ENCODE peak calls at places on chromosomes 4 and X, in eight cellular contexts. One of them, this sample, is unnamed.

GRCh38 chr4:117831060-117831683 is 203.1 kb upstream of the NDST3 start:
- DNase-seq in neuronal stem cell: no peak
- DNase-seq in GM23248: no peak
- DNase-seq in left ventricle myocardium inferior: no peak
- DNase-seq in breast epithelium: no peak
- DNase-seq in uterus: no peak
- DNase-seq in CD8-positive, alpha-beta T cell: no peak
- DNase-seq in mesendoderm: no peak
- DNase-seq in this sample: no peak

GRCh38 chrX:47518105-47518504 is 35.1 kb upstream of the ZNF41 start:
- DNase-seq in breast epithelium: no peak
- DNase-seq in GM23248: no peak
- DNase-seq in neuronal stem cell: no peak
- DNase-seq in left ventricle myocardium inferior: no peak
- DNase-seq in mesendoderm: peak
- DNase-seq in uterus: no peak
- DNase-seq in CD8-positive, alpha-beta T cell: no peak
- DNase-seq in this sample: no peak

GRCh38 chr4:114043116-114043515 is 63.7 kb upstream of the ARSJ start:
- DNase-seq in uterus: no peak
- DNase-seq in breast epithelium: no peak
- DNase-seq in neuronal stem cell: no peak
- DNase-seq in left ventricle myocardium inferior: no peak
- DNase-seq in CD8-positive, alpha-beta T cell: no peak
- DNase-seq in mesendoderm: no peak
- DNase-seq in GM23248: no peak
- DNase-seq in this sample: no peak

GRCh38 chrX:69155786-69156520 is 9.3 kb downstream of the PJA1 start:
- DNase-seq in CD8-positive, alpha-beta T cell: no peak
- DNase-seq in mesendoderm: no peak
- DNase-seq in GM23248: no peak
- DNase-seq in left ventricle myocardium inferior: no peak
- DNase-seq in breast epithelium: no peak
- DNase-seq in neuronal stem cell: no peak
- DNase-seq in uterus: no peak
- DNase-seq in this sample: no peak

GRCh38 chr4:11954093-11954492 is 525.4 kb upstream of the HS3ST1 start:
- DNase-seq in breast epithelium: no peak
- DNase-seq in uterus: no peak
- DNase-seq in neuronal stem cell: peak
- DNase-seq in left ventricle myocardium inferior: no peak
- DNase-seq in GM23248: peak
- DNase-seq in mesendoderm: peak
- DNase-seq in CD8-positive, alpha-beta T cell: no peak
- DNase-seq in this sample: no peak

GRCh38 chr4:13344216-13344615 is 139.9 kb downstream of the RAB28 start:
- DNase-seq in breast epithelium: no peak
- DNase-seq in CD8-positive, alpha-beta T cell: no peak
- DNase-seq in mesendoderm: no peak
- DNase-seq in left ventricle myocardium inferior: no peak
- DNase-seq in uterus: no peak
- DNase-seq in neuronal stem cell: no peak
- DNase-seq in GM23248: no peak
- DNase-seq in this sample: no peak

GRCh38 chrX:78652971-78653822 is 5.9 kb downstream of the RTL3 start:
- DNase-seq in uterus: no peak
- DNase-seq in GM23248: peak
- DNase-seq in neuronal stem cell: no peak
- DNase-seq in mesendoderm: peak
- DNase-seq in CD8-positive, alpha-beta T cell: no peak
- DNase-seq in breast epithelium: no peak
- DNase-seq in left ventricle myocardium inferior: no peak
- DNase-seq in this sample: no peak

GRCh38 chrX:150575415-150575814 is 7.0 kb downstream of the MTM1 start:
- DNase-seq in mesendoderm: no peak
- DNase-seq in GM23248: peak
- DNase-seq in neuronal stem cell: no peak
- DNase-seq in CD8-positive, alpha-beta T cell: peak
- DNase-seq in left ventricle myocardium inferior: no peak
- DNase-seq in uterus: no peak
- DNase-seq in breast epithelium: peak
- DNase-seq in this sample: no peak

GRCh38 chr4:106371166-106371565 is 2.6 kb upstream of the GIMD1 start:
- DNase-seq in neuronal stem cell: no peak
- DNase-seq in uterus: no peak
- DNase-seq in left ventricle myocardium inferior: no peak
- DNase-seq in breast epithelium: no peak
- DNase-seq in GM23248: no peak
- DNase-seq in CD8-positive, alpha-beta T cell: no peak
- DNase-seq in mesendoderm: no peak
- DNase-seq in this sample: no peak

GRCh38 chr4:87679449-87680169 is 29.5 kb downstream of the DMP1 start:
- DNase-seq in CD8-positive, alpha-beta T cell: no peak
- DNase-seq in mesendoderm: peak
- DNase-seq in neuronal stem cell: peak
- DNase-seq in breast epithelium: no peak
- DNase-seq in left ventricle myocardium inferior: peak
- DNase-seq in uterus: peak
- DNase-seq in GM23248: peak
- DNase-seq in this sample: peak

GRCh38 chr4:89099034-89099433 is 12.3 kb upstream of the TIGD2 start:
- DNase-seq in CD8-positive, alpha-beta T cell: no peak
- DNase-seq in uterus: no peak
- DNase-seq in left ventricle myocardium inferior: no peak
- DNase-seq in neuronal stem cell: no peak
- DNase-seq in GM23248: peak
- DNase-seq in breast epithelium: no peak
- DNase-seq in mesendoderm: no peak
- DNase-seq in this sample: no peak

GRCh38 chr4:123921339-123921738 is 524.7 kb downstream of the SPRY1 start:
- DNase-seq in GM23248: no peak
- DNase-seq in left ventricle myocardium inferior: no peak
- DNase-seq in breast epithelium: no peak
- DNase-seq in CD8-positive, alpha-beta T cell: no peak
- DNase-seq in uterus: no peak
- DNase-seq in mesendoderm: no peak
- DNase-seq in neuronal stem cell: no peak
- DNase-seq in this sample: no peak

GRCh38 chrX:145923376-145923775 is 105.7 kb downstream of the SLITRK2 start:
- DNase-seq in CD8-positive, alpha-beta T cell: no peak
- DNase-seq in breast epithelium: no peak
- DNase-seq in uterus: no peak
- DNase-seq in neuronal stem cell: no peak
- DNase-seq in left ventricle myocardium inferior: no peak
- DNase-seq in GM23248: no peak
- DNase-seq in mesendoderm: peak
- DNase-seq in this sample: no peak

GRCh38 chrX:45767021-45767491 is 566.4 kb upstream of the DIPK2B start:
- DNase-seq in neuronal stem cell: no peak
- DNase-seq in uterus: no peak
- DNase-seq in CD8-positive, alpha-beta T cell: no peak
- DNase-seq in GM23248: peak
- DNase-seq in breast epithelium: no peak
- DNase-seq in mesendoderm: no peak
- DNase-seq in left ventricle myocardium inferior: no peak
- DNase-seq in this sample: no peak

GRCh38 chr4:4259484-4260100 is 11.6 kb upstream of the TMEM128 start:
- DNase-seq in CD8-positive, alpha-beta T cell: no peak
- DNase-seq in GM23248: no peak
- DNase-seq in breast epithelium: no peak
- DNase-seq in uterus: no peak
- DNase-seq in mesendoderm: no peak
- DNase-seq in left ventricle myocardium inferior: no peak
- DNase-seq in neuronal stem cell: no peak
- DNase-seq in this sample: no peak

GRCh38 chr4:8830056-8830455 is 41.6 kb downstream of the HMX1 start:
- DNase-seq in left ventricle myocardium inferior: no peak
- DNase-seq in neuronal stem cell: no peak
- DNase-seq in GM23248: no peak
- DNase-seq in uterus: no peak
- DNase-seq in breast epithelium: no peak
- DNase-seq in CD8-positive, alpha-beta T cell: no peak
- DNase-seq in mesendoderm: no peak
- DNase-seq in this sample: peak

GRCh38 chr4:156971623-156972369 is at the start of gene PDGFC:
- DNase-seq in neuronal stem cell: peak
- DNase-seq in uterus: peak
- DNase-seq in left ventricle myocardium inferior: peak
- DNase-seq in GM23248: peak
- DNase-seq in breast epithelium: peak
- DNase-seq in CD8-positive, alpha-beta T cell: no peak
- DNase-seq in mesendoderm: peak
- DNase-seq in this sample: peak

GRCh38 chr4:139696491-139696890 is 30.9 kb downstream of the MGST2 start:
- DNase-seq in GM23248: no peak
- DNase-seq in CD8-positive, alpha-beta T cell: no peak
- DNase-seq in breast epithelium: no peak
- DNase-seq in mesendoderm: no peak
- DNase-seq in left ventricle myocardium inferior: no peak
- DNase-seq in uterus: no peak
- DNase-seq in neuronal stem cell: no peak
- DNase-seq in this sample: no peak
- H3K27ac ChIP-seq in GM23248: no peak
- H3K27ac ChIP-seq in CD8-positive, alpha-beta T cell: no peak
- H3K27ac ChIP-seq in breast epithelium: no peak
- H3K27ac ChIP-seq in mesendoderm: no peak
- H3K27ac ChIP-seq in left ventricle myocardium inferior: no peak
- H3K27ac ChIP-seq in uterus: no peak
- H3K27ac ChIP-seq in neuronal stem cell: no peak
- H3K27ac ChIP-seq in this sample: no peak

DNA sequence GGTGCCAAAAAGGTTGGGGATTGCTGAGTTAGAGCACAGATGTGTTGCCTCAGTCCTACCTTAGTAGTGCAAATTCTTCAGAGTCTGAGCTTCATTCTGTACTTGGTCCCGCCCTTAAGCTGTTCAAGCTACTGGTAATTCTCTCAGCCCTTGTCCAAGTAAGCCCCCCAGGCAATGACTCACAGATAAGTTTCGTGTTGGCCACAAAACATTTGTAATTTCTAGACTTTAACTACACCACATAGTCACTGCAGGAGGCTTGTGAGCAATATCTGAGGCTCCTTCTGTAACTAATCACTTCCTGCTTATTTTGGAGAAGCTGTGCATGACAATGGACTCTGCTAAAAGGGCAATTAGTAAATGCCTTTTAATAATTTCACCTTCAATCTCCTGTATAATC is 1420.5 kb downstream of the PCDH7 start:
- DNase-seq in neuronal stem cell: no peak
- DNase-seq in breast epithelium: no peak
- DNase-seq in left ventricle myocardium inferior: no peak
- DNase-seq in CD8-positive, alpha-beta T cell: no peak
- DNase-seq in uterus: no peak
- DNase-seq in mesendoderm: peak
- DNase-seq in GM23248: no peak
- DNase-seq in this sample: no peak
- H3K27ac ChIP-seq in neuronal stem cell: no peak
- H3K27ac ChIP-seq in breast epithelium: no peak
- H3K27ac ChIP-seq in left ventricle myocardium inferior: no peak
- H3K27ac ChIP-seq in CD8-positive, alpha-beta T cell: no peak
- H3K27ac ChIP-seq in uterus: no peak
- H3K27ac ChIP-seq in mesendoderm: no peak
- H3K27ac ChIP-seq in GM23248: no peak
- H3K27ac ChIP-seq in this sample: no peak

DNA sequence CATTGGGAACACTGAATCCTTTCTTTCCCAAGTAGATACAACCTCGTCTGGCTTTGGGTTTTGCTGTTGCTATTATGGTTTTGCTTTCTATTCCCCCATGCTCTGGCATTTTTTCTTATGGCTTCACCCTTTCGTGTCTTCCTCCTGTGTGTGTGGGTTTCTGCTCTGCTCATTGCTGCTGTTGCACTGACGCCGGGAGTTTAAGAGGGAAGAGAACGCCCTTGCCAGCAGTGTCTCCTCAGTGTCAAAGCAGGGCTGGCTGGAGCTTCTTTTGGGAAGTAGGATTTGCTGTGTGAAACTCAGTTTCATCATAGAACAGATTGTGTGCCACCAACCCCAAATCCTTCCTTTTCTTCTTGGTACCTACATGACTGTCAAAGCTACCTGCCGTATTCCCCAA is 63.7 kb downstream of the CLDN22 start:
- DNase-seq in left ventricle myocardium inferior: no peak
- DNase-seq in CD8-positive, alpha-beta T cell: no peak
- DNase-seq in breast epithelium: no peak
- DNase-seq in uterus: no peak
- DNase-seq in mesendoderm: no peak
- DNase-seq in neuronal stem cell: no peak
- DNase-seq in GM23248: no peak
- DNase-seq in this sample: no peak
- H3K27ac ChIP-seq in left ventricle myocardium inferior: no peak
- H3K27ac ChIP-seq in CD8-positive, alpha-beta T cell: no peak
- H3K27ac ChIP-seq in breast epithelium: no peak
- H3K27ac ChIP-seq in uterus: peak
- H3K27ac ChIP-seq in mesendoderm: no peak
- H3K27ac ChIP-seq in neuronal stem cell: no peak
- H3K27ac ChIP-seq in GM23248: peak
- H3K27ac ChIP-seq in this sample: no peak

GRCh38 chr4:96093057-96093456 is 253.2 kb downstream of the PDHA2 start:
- DNase-seq in uterus: no peak
- DNase-seq in GM23248: no peak
- DNase-seq in CD8-positive, alpha-beta T cell: no peak
- DNase-seq in breast epithelium: no peak
- DNase-seq in left ventricle myocardium inferior: no peak
- DNase-seq in neuronal stem cell: no peak
- DNase-seq in mesendoderm: no peak
- DNase-seq in this sample: no peak

GRCh38 chr4:96099031-96099430 is 259.1 kb downstream of the PDHA2 start:
- DNase-seq in breast epithelium: no peak
- DNase-seq in CD8-positive, alpha-beta T cell: no peak
- DNase-seq in mesendoderm: no peak
- DNase-seq in uterus: no peak
- DNase-seq in GM23248: no peak
- DNase-seq in left ventricle myocardium inferior: no peak
- DNase-seq in neuronal stem cell: no peak
- DNase-seq in this sample: no peak

GRCh38 chr4:96097693-96098092 is 257.8 kb downstream of the PDHA2 start:
- DNase-seq in CD8-positive, alpha-beta T cell: no peak
- DNase-seq in uterus: no peak
- DNase-seq in mesendoderm: no peak
- DNase-seq in breast epithelium: no peak
- DNase-seq in neuronal stem cell: no peak
- DNase-seq in left ventricle myocardium inferior: no peak
- DNase-seq in GM23248: no peak
- DNase-seq in this sample: no peak

GRCh38 chr4:96093563-96093962 is 253.7 kb downstream of the PDHA2 start:
- DNase-seq in left ventricle myocardium inferior: no peak
- DNase-seq in GM23248: no peak
- DNase-seq in neuronal stem cell: no peak
- DNase-seq in CD8-positive, alpha-beta T cell: no peak
- DNase-seq in mesendoderm: no peak
- DNase-seq in breast epithelium: no peak
- DNase-seq in uterus: no peak
- DNase-seq in this sample: no peak

GRCh38 chr4:96097040-96097607 is 257.2 kb downstream of the PDHA2 start:
- DNase-seq in CD8-positive, alpha-beta T cell: no peak
- DNase-seq in mesendoderm: no peak
- DNase-seq in uterus: no peak
- DNase-seq in GM23248: no peak
- DNase-seq in breast epithelium: no peak
- DNase-seq in left ventricle myocardium inferior: no peak
- DNase-seq in neuronal stem cell: peak
- DNase-seq in this sample: no peak
- H3K27ac ChIP-seq in CD8-positive, alpha-beta T cell: no peak
- H3K27ac ChIP-seq in mesendoderm: no peak
- H3K27ac ChIP-seq in uterus: no peak
- H3K27ac ChIP-seq in GM23248: no peak
- H3K27ac ChIP-seq in breast epithelium: no peak
- H3K27ac ChIP-seq in left ventricle myocardium inferior: no peak
- H3K27ac ChIP-seq in neuronal stem cell: peak
- H3K27ac ChIP-seq in this sample: no peak

This sample was measured in dorsolateral prefrontal cortex.